ENCODE peak calls at places on chromosome 10, in six cellular contexts. One of them, this sample, is unnamed.

GRCh38 chr10:35257057-35257983 is 79.0 kb upstream of the CCNY start:
- DNase-seq in transverse colon: no peak
- DNase-seq in breast epithelium: no peak
- DNase-seq in HCT116: no peak
- DNase-seq in prostate gland: no peak
- DNase-seq in esophagus muscularis mucosa: no peak
- DNase-seq in this sample: no peak

GRCh38 chr10:24305551-24306506 is 96.9 kb downstream of the KIAA1217 start:
- DNase-seq in transverse colon: no peak
- DNase-seq in breast epithelium: no peak
- DNase-seq in HCT116: no peak
- DNase-seq in prostate gland: no peak
- DNase-seq in esophagus muscularis mucosa: no peak
- DNase-seq in this sample: no peak

GRCh38 chr10:131997366-131998049 is 15.8 kb upstream of the BNIP3 start:
- DNase-seq in transverse colon: peak
- DNase-seq in breast epithelium: peak
- DNase-seq in HCT116: no peak
- DNase-seq in prostate gland: peak
- DNase-seq in esophagus muscularis mucosa: peak
- DNase-seq in this sample: no peak

GRCh38 chr10:43377393-43377883 is 6.0 kb downstream of the FXYD4 start:
- DNase-seq in transverse colon: no peak
- DNase-seq in breast epithelium: peak
- DNase-seq in HCT116: peak
- DNase-seq in prostate gland: no peak
- DNase-seq in esophagus muscularis mucosa: no peak
- DNase-seq in this sample: no peak

GRCh38 chr10:84293574-84294016 is 34.8 kb upstream of the CCSER2 start:
- DNase-seq in transverse colon: no peak
- DNase-seq in breast epithelium: no peak
- DNase-seq in HCT116: no peak
- DNase-seq in prostate gland: no peak
- DNase-seq in esophagus muscularis mucosa: no peak
- DNase-seq in this sample: no peak

GRCh38 chr10:29618341-29619171 is 16.2 kb downstream of the SVIL start:
- DNase-seq in transverse colon: peak
- DNase-seq in breast epithelium: no peak
- DNase-seq in HCT116: no peak
- DNase-seq in prostate gland: peak
- DNase-seq in esophagus muscularis mucosa: no peak
- DNase-seq in this sample: no peak

GRCh38 chr10:84826704-84827103 is 498.3 kb downstream of the CCSER2 start:
- DNase-seq in transverse colon: no peak
- DNase-seq in breast epithelium: no peak
- DNase-seq in HCT116: no peak
- DNase-seq in prostate gland: no peak
- DNase-seq in esophagus muscularis mucosa: no peak
- DNase-seq in this sample: no peak

GRCh38 chr10:131258256-131258655 is 53.3 kb downstream of the TCERG1L start:
- DNase-seq in transverse colon: no peak
- DNase-seq in breast epithelium: peak
- DNase-seq in HCT116: no peak
- DNase-seq in prostate gland: no peak
- DNase-seq in esophagus muscularis mucosa: no peak
- DNase-seq in this sample: no peak

GRCh38 chr10:34364253-34365037 is 450.7 kb downstream of the PARD3 start:
- DNase-seq in transverse colon: no peak
- DNase-seq in breast epithelium: no peak
- DNase-seq in HCT116: no peak
- DNase-seq in prostate gland: no peak
- DNase-seq in esophagus muscularis mucosa: no peak
- DNase-seq in this sample: no peak

GRCh38 chr10:124595143-124595883 is 133.7 kb downstream of the LHPP start:
- DNase-seq in transverse colon: peak
- DNase-seq in breast epithelium: no peak
- DNase-seq in HCT116: no peak
- DNase-seq in prostate gland: no peak
- DNase-seq in esophagus muscularis mucosa: no peak
- DNase-seq in this sample: no peak

GRCh38 chr10:77628906-77629730 is 8.5 kb downstream of the KCNMA1 start:
- DNase-seq in transverse colon: no peak
- DNase-seq in breast epithelium: no peak
- DNase-seq in HCT116: no peak
- DNase-seq in prostate gland: no peak
- DNase-seq in esophagus muscularis mucosa: no peak
- DNase-seq in this sample: no peak

GRCh38 chr10:34305189-34305588 is 509.9 kb downstream of the PARD3 start:
- DNase-seq in transverse colon: peak
- DNase-seq in breast epithelium: no peak
- DNase-seq in HCT116: no peak
- DNase-seq in prostate gland: no peak
- DNase-seq in esophagus muscularis mucosa: no peak
- DNase-seq in this sample: peak

GRCh38 chr10:1968257-1969025 is 231.1 kb upstream of the ADARB2 start:
- DNase-seq in transverse colon: no peak
- DNase-seq in breast epithelium: no peak
- DNase-seq in HCT116: no peak
- DNase-seq in prostate gland: no peak
- DNase-seq in esophagus muscularis mucosa: peak
- DNase-seq in this sample: no peak

GRCh38 chr10:43252785-43253341 is 14.0 kb downstream of the RASGEF1A start:
- DNase-seq in transverse colon: no peak
- DNase-seq in breast epithelium: peak
- DNase-seq in HCT116: no peak
- DNase-seq in prostate gland: no peak
- DNase-seq in esophagus muscularis mucosa: peak
- DNase-seq in this sample: no peak

GRCh38 chr10:11209810-11210141 is 192.1 kb downstream of the CELF2 start:
- DNase-seq in transverse colon: no peak
- DNase-seq in breast epithelium: no peak
- DNase-seq in HCT116: no peak
- DNase-seq in prostate gland: no peak
- DNase-seq in esophagus muscularis mucosa: no peak
- DNase-seq in this sample: no peak

GRCh38 chr10:121216721-121217181 is 365.6 kb downstream of the WDR11 start:
- DNase-seq in transverse colon: no peak
- DNase-seq in breast epithelium: no peak
- DNase-seq in HCT116: no peak
- DNase-seq in prostate gland: no peak
- DNase-seq in esophagus muscularis mucosa: no peak
- DNase-seq in this sample: no peak

GRCh38 chr10:95445837-95446347 is 115.3 kb downstream of the SORBS1 start:
- DNase-seq in transverse colon: peak
- DNase-seq in breast epithelium: no peak
- DNase-seq in HCT116: peak
- DNase-seq in prostate gland: peak
- DNase-seq in esophagus muscularis mucosa: no peak
- DNase-seq in this sample: peak

GRCh38 chr10:7030134-7030855 is 380.5 kb downstream of the SFMBT2 start:
- DNase-seq in transverse colon: no peak
- DNase-seq in breast epithelium: no peak
- DNase-seq in HCT116: no peak
- DNase-seq in prostate gland: no peak
- DNase-seq in esophagus muscularis mucosa: no peak
- DNase-seq in this sample: no peak

GRCh38 chr10:24468281-24468751 is 255.4 kb downstream of the ARHGAP21 start:
- DNase-seq in transverse colon: no peak
- DNase-seq in breast epithelium: no peak
- DNase-seq in HCT116: no peak
- DNase-seq in prostate gland: peak
- DNase-seq in esophagus muscularis mucosa: no peak
- DNase-seq in this sample: no peak

GRCh38 chr10:76354349-76354748 is 922.9 kb downstream of the LRMDA start:
- DNase-seq in transverse colon: no peak
- DNase-seq in breast epithelium: no peak
- DNase-seq in HCT116: no peak
- DNase-seq in prostate gland: no peak
- DNase-seq in esophagus muscularis mucosa: no peak
- DNase-seq in this sample: no peak

GRCh38 chr10:114881462-114881861 is 56.5 kb upstream of the TRUB1 start:
- DNase-seq in transverse colon: no peak
- DNase-seq in breast epithelium: no peak
- DNase-seq in HCT116: no peak
- DNase-seq in prostate gland: no peak
- DNase-seq in esophagus muscularis mucosa: no peak
- DNase-seq in this sample: no peak

GRCh38 chr10:78139336-78139735 is 105.7 kb downstream of the RPS24 start:
- DNase-seq in transverse colon: no peak
- DNase-seq in breast epithelium: no peak
- DNase-seq in HCT116: no peak
- DNase-seq in prostate gland: no peak
- DNase-seq in esophagus muscularis mucosa: no peak
- DNase-seq in this sample: no peak

GRCh38 chr10:129467346-129468119 is 492 bp downstream of the MGMT start:
- DNase-seq in transverse colon: peak
- DNase-seq in breast epithelium: no peak
- DNase-seq in HCT116: no peak
- DNase-seq in prostate gland: no peak
- DNase-seq in esophagus muscularis mucosa: peak
- DNase-seq in this sample: no peak

GRCh38 chr10:31873724-31874123 is 54.9 kb downstream of the ARHGAP12 start:
- DNase-seq in transverse colon: no peak
- DNase-seq in breast epithelium: no peak
- DNase-seq in HCT116: no peak
- DNase-seq in prostate gland: no peak
- DNase-seq in esophagus muscularis mucosa: no peak
- DNase-seq in this sample: no peak

GRCh38 chr10:105973252-105973877 is 1191.1 kb downstream of the SORCS1 start:
- DNase-seq in transverse colon: no peak
- DNase-seq in breast epithelium: no peak
- DNase-seq in HCT116: no peak
- DNase-seq in prostate gland: no peak
- DNase-seq in esophagus muscularis mucosa: no peak
- DNase-seq in this sample: no peak

GRCh38 chr10:126661841-126662520 is 8.5 kb downstream of the C10orf90 start:
- DNase-seq in transverse colon: no peak
- DNase-seq in breast epithelium: no peak
- DNase-seq in HCT116: no peak
- DNase-seq in prostate gland: no peak
- DNase-seq in esophagus muscularis mucosa: no peak
- DNase-seq in this sample: no peak

GRCh38 chr10:2760736-2761135 is 306.6 kb upstream of the PFKP start:
- DNase-seq in transverse colon: no peak
- DNase-seq in breast epithelium: no peak
- DNase-seq in HCT116: no peak
- DNase-seq in prostate gland: no peak
- DNase-seq in esophagus muscularis mucosa: no peak
- DNase-seq in this sample: no peak

GRCh38 chr10:128529225-128529624 is 403.0 kb upstream of the MKI67 start:
- DNase-seq in transverse colon: no peak
- DNase-seq in breast epithelium: no peak
- DNase-seq in HCT116: no peak
- DNase-seq in prostate gland: no peak
- DNase-seq in esophagus muscularis mucosa: no peak
- DNase-seq in this sample: no peak

GRCh38 chr10:100265821-100266485 is 1.5 kb downstream of the CWF19L1 start:
- DNase-seq in transverse colon: no peak
- DNase-seq in breast epithelium: no peak
- DNase-seq in HCT116: no peak
- DNase-seq in prostate gland: no peak
- DNase-seq in esophagus muscularis mucosa: no peak
- DNase-seq in this sample: no peak

GRCh38 chr10:100267237-100268104 is at the start of gene CWF19L1:
- DNase-seq in transverse colon: peak
- DNase-seq in breast epithelium: peak
- DNase-seq in HCT116: peak
- DNase-seq in prostate gland: peak
- DNase-seq in esophagus muscularis mucosa: peak
- DNase-seq in this sample: peak
- TF ChIP-seq POLR2AphosphoS5 in transverse colon: peak
- TF ChIP-seq POLR2AphosphoS5 in breast epithelium: peak
- TF ChIP-seq POLR2AphosphoS5 in HCT116: peak
- TF ChIP-seq POLR2AphosphoS5 in prostate gland: peak
- TF ChIP-seq POLR2AphosphoS5 in esophagus muscularis mucosa: peak
- TF ChIP-seq POLR2AphosphoS5 in this sample: peak

GRCh38 chr10:15097011-15097812 is at the start of gene RPP38:
- DNase-seq in transverse colon: peak
- DNase-seq in breast epithelium: peak
- DNase-seq in HCT116: peak
- DNase-seq in prostate gland: peak
- DNase-seq in esophagus muscularis mucosa: peak
- DNase-seq in this sample: peak
- TF ChIP-seq POLR2A in transverse colon: peak
- TF ChIP-seq POLR2A in breast epithelium: no peak
- TF ChIP-seq POLR2A in HCT116: peak
- TF ChIP-seq POLR2A in prostate gland: peak
- TF ChIP-seq POLR2A in esophagus muscularis mucosa: no peak
- TF ChIP-seq POLR2A in this sample: peak

DNA sequence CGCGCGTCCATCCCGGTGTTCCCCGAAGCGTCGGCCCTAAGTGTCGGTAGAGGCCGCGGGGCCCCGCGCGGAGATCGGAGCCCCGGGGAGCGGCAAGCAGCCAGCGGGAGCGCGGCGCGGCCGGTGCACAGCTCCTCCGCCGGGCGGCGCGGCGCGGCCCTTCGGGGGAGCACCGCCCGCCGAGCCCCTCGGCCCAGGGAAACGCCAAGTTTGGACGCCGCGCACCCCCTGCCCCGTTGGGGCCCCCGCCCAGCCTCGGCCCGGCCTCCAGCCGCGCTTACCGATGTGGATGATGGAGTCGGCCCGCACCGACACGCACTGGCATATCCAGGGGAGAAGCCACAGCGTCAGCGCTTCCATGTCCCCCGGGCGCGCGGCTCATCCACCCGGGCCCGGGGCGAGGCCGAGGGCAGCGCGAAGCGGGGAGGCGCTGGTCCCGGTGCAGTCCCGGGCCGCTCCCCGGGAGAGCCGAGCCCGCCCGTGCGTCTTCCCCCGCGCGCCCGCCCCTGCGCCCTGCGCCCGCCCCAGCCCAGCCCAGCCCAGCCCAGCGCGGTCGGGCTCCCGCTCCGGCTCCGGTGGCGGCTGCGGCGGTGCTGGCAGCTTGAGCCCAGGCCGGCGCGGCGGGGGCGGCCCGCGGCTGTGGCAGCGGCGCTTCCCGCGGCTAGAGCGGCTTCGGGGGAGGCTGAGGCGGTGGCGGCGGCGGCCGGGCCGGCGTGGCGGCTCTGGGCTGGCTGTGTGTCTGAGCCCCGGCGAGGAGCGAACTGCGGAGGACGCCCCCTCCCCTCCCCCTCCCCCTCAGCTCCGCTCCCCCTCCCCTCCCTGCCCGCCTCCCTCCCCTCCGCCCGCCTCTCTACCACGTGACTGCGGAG is at the start of gene GRID1:
- DNase-seq in transverse colon: no peak
- DNase-seq in breast epithelium: peak
- DNase-seq in HCT116: no peak
- DNase-seq in prostate gland: peak
- DNase-seq in esophagus muscularis mucosa: no peak
- DNase-seq in this sample: peak
- TF ChIP-seq POLR2AphosphoS5 in transverse colon: no peak
- TF ChIP-seq POLR2AphosphoS5 in breast epithelium: no peak
- TF ChIP-seq POLR2AphosphoS5 in HCT116: no peak
- TF ChIP-seq POLR2AphosphoS5 in prostate gland: no peak
- TF ChIP-seq POLR2AphosphoS5 in esophagus muscularis mucosa: no peak
- TF ChIP-seq POLR2AphosphoS5 in this sample: no peak

DNA sequence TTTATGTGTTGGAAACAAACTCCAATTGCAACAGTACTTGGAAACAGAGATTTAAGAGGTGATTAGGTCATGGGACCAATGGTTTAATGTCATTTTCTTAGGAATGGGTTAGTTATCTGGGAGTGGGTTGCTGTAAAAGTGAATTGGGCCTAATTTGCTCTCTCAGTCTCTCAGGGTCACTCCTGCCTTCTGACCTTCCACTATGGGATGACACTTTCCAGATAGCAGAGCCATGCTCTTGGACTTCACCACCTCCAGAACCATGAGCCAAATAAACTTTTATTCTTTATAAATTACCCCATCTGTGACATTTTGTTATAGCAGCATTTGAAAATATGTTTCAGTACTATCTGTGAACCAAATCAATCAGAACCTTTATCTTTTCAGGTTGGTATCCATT is 1509.1 kb downstream of the REEP3 start:
- DNase-seq in transverse colon: no peak
- DNase-seq in breast epithelium: no peak
- DNase-seq in HCT116: no peak
- DNase-seq in prostate gland: no peak
- DNase-seq in esophagus muscularis mucosa: no peak
- DNase-seq in this sample: no peak
- TF ChIP-seq POLR2A in transverse colon: no peak
- TF ChIP-seq POLR2A in breast epithelium: no peak
- TF ChIP-seq POLR2A in HCT116: no peak
- TF ChIP-seq POLR2A in prostate gland: no peak
- TF ChIP-seq POLR2A in esophagus muscularis mucosa: no peak
- TF ChIP-seq POLR2A in this sample: no peak

This sample was measured in GM12891.